ENCODE peak calls at places on chromosomes 12 and 14, in five cellular contexts. One of them, this sample, is unnamed.

GRCh38 chr12:50231346-50231745 is 52.0 kb downstream of the LIMA1 start:
- DNase-seq in gastrocnemius medialis: no peak
- DNase-seq in astrocyte: no peak
- DNase-seq in thyroid gland: no peak
- DNase-seq in kidney epithelial cell: no peak
- DNase-seq in this sample: no peak

GRCh38 chr12:67630373-67631088 is 18.0 kb upstream of the DYRK2 start:
- DNase-seq in gastrocnemius medialis: peak; percentile 15
- DNase-seq in astrocyte: no peak
- DNase-seq in thyroid gland: peak; percentile 20
- DNase-seq in kidney epithelial cell: peak; percentile 34
- DNase-seq in this sample: no peak

GRCh38 chr12:95796225-95796981 is 5.8 kb upstream of the NTN4 start:
- DNase-seq in gastrocnemius medialis: no peak
- DNase-seq in astrocyte: no peak
- DNase-seq in thyroid gland: no peak
- DNase-seq in kidney epithelial cell: no peak
- DNase-seq in this sample: no peak

GRCh38 chr12:86134571-86134970 is 121.6 kb downstream of the MGAT4C start:
- DNase-seq in gastrocnemius medialis: no peak
- DNase-seq in astrocyte: peak; percentile 51
- DNase-seq in thyroid gland: no peak
- DNase-seq in kidney epithelial cell: no peak
- DNase-seq in this sample: no peak

GRCh38 chr12:94207467-94208432 is 59.4 kb downstream of the PLXNC1 start:
- DNase-seq in gastrocnemius medialis: no peak
- DNase-seq in astrocyte: no peak
- DNase-seq in thyroid gland: no peak
- DNase-seq in kidney epithelial cell: no peak
- DNase-seq in this sample: no peak

GRCh38 chr12:76943004-76943403 is 64.2 kb upstream of the CSRP2 start:
- DNase-seq in gastrocnemius medialis: no peak
- DNase-seq in astrocyte: no peak
- DNase-seq in thyroid gland: no peak
- DNase-seq in kidney epithelial cell: no peak
- DNase-seq in this sample: no peak

GRCh38 chr12:24929953-24930352 is 18.9 kb downstream of the BCAT1 start:
- DNase-seq in gastrocnemius medialis: no peak
- DNase-seq in astrocyte: no peak
- DNase-seq in thyroid gland: no peak
- DNase-seq in kidney epithelial cell: no peak
- DNase-seq in this sample: no peak

GRCh38 chr14:20803221-20803620 is 577 bp upstream of the RNASE1 start:
- DNase-seq in gastrocnemius medialis: no peak
- DNase-seq in astrocyte: no peak
- DNase-seq in thyroid gland: no peak
- DNase-seq in kidney epithelial cell: no peak
- DNase-seq in this sample: no peak

GRCh38 chr12:106506691-106507090 is 76.1 kb upstream of the RFX4 start:
- DNase-seq in gastrocnemius medialis: no peak
- DNase-seq in astrocyte: no peak
- DNase-seq in thyroid gland: no peak
- DNase-seq in kidney epithelial cell: no peak
- DNase-seq in this sample: no peak

GRCh38 chr12:106309671-106310313 is 7.3 kb downstream of the TCP11L2 start:
- DNase-seq in gastrocnemius medialis: peak; percentile 74
- DNase-seq in astrocyte: peak; percentile 92
- DNase-seq in thyroid gland: no peak
- DNase-seq in kidney epithelial cell: peak; percentile 91
- DNase-seq in this sample: peak; percentile 75

GRCh38 chr14:87799400-87799799 is 193.6 kb downstream of the GALC start:
- DNase-seq in gastrocnemius medialis: no peak
- DNase-seq in astrocyte: no peak
- DNase-seq in thyroid gland: no peak
- DNase-seq in kidney epithelial cell: no peak
- DNase-seq in this sample: no peak

GRCh38 chr12:22100952-22101748 is 55.1 kb downstream of the CMAS start:
- DNase-seq in gastrocnemius medialis: no peak
- DNase-seq in astrocyte: peak; percentile 47
- DNase-seq in thyroid gland: no peak
- DNase-seq in kidney epithelial cell: peak; percentile 9
- DNase-seq in this sample: no peak

GRCh38 chr14:35949933-35950332 is 123.8 kb downstream of the BRMS1L start:
- DNase-seq in gastrocnemius medialis: no peak
- DNase-seq in astrocyte: peak; percentile 4
- DNase-seq in thyroid gland: no peak
- DNase-seq in kidney epithelial cell: no peak
- DNase-seq in this sample: peak; percentile 44

GRCh38 chr12:108468149-108468968 is 46.7 kb upstream of the FICD start:
- DNase-seq in gastrocnemius medialis: no peak
- DNase-seq in astrocyte: peak; percentile 10
- DNase-seq in thyroid gland: no peak
- DNase-seq in kidney epithelial cell: no peak
- DNase-seq in this sample: peak; percentile 1

GRCh38 chr14:62158779-62159178 is 396.6 kb downstream of the SNAPC1 start:
- DNase-seq in gastrocnemius medialis: no peak
- DNase-seq in astrocyte: no peak
- DNase-seq in thyroid gland: no peak
- DNase-seq in kidney epithelial cell: no peak
- DNase-seq in this sample: no peak

GRCh38 chr12:17527021-17527420 is 563.0 kb downstream of the RERGL start:
- DNase-seq in gastrocnemius medialis: no peak
- DNase-seq in astrocyte: no peak
- DNase-seq in thyroid gland: no peak
- DNase-seq in kidney epithelial cell: no peak
- DNase-seq in this sample: no peak

GRCh38 chr12:121495746-121496145 is 85.1 kb downstream of the KDM2B start:
- DNase-seq in gastrocnemius medialis: no peak
- DNase-seq in astrocyte: no peak
- DNase-seq in thyroid gland: no peak
- DNase-seq in kidney epithelial cell: no peak
- DNase-seq in this sample: no peak

GRCh38 chr12:52741378-52742195 is 35.6 kb downstream of the KRT76 start:
- DNase-seq in gastrocnemius medialis: no peak
- DNase-seq in astrocyte: peak; percentile 29
- DNase-seq in thyroid gland: peak; percentile 50
- DNase-seq in kidney epithelial cell: peak; percentile 7
- DNase-seq in this sample: no peak

GRCh38 chr12:1936406-1937320 is 18.2 kb upstream of the CACNA2D4 start:
- DNase-seq in gastrocnemius medialis: peak; percentile 68
- DNase-seq in astrocyte: peak; percentile 81
- DNase-seq in thyroid gland: peak; percentile 92
- DNase-seq in kidney epithelial cell: peak; percentile 14
- DNase-seq in this sample: peak; percentile 96

GRCh38 chr12:119225454-119225853 is 46.7 kb downstream of the HSPB8 start:
- DNase-seq in gastrocnemius medialis: no peak
- DNase-seq in astrocyte: no peak
- DNase-seq in thyroid gland: no peak
- DNase-seq in kidney epithelial cell: no peak
- DNase-seq in this sample: no peak

GRCh38 chr14:95281560-95282176 is 38.0 kb downstream of the CLMN start:
- DNase-seq in gastrocnemius medialis: no peak
- DNase-seq in astrocyte: no peak
- DNase-seq in thyroid gland: no peak
- DNase-seq in kidney epithelial cell: no peak
- DNase-seq in this sample: no peak

GRCh38 chr14:81164167-81164774 is 56.5 kb downstream of the GTF2A1 start:
- DNase-seq in gastrocnemius medialis: peak; percentile 40
- DNase-seq in astrocyte: peak; percentile 64
- DNase-seq in thyroid gland: peak; percentile 94
- DNase-seq in kidney epithelial cell: peak; percentile 90
- DNase-seq in this sample: peak; percentile 72

GRCh38 chr14:83173687-83174086 is 1640.0 kb upstream of the SEL1L start:
- DNase-seq in gastrocnemius medialis: no peak
- DNase-seq in astrocyte: no peak
- DNase-seq in thyroid gland: no peak
- DNase-seq in kidney epithelial cell: no peak
- DNase-seq in this sample: no peak

GRCh38 chr14:61662437-61663311 is 32.6 kb upstream of the HIF1A start:
- DNase-seq in gastrocnemius medialis: no peak
- DNase-seq in astrocyte: peak; percentile 81
- DNase-seq in thyroid gland: peak; percentile 31
- DNase-seq in kidney epithelial cell: peak; percentile 86
- DNase-seq in this sample: no peak

GRCh38 chr14:63605041-63605532 is 36.6 kb downstream of the WDR89 start:
- DNase-seq in gastrocnemius medialis: no peak
- DNase-seq in astrocyte: no peak
- DNase-seq in thyroid gland: no peak
- DNase-seq in kidney epithelial cell: no peak
- DNase-seq in this sample: no peak

GRCh38 chr12:66149702-66150398 is 19.3 kb upstream of the LLPH start:
- DNase-seq in gastrocnemius medialis: peak; percentile 35
- DNase-seq in astrocyte: no peak
- DNase-seq in thyroid gland: no peak
- DNase-seq in kidney epithelial cell: no peak
- DNase-seq in this sample: no peak

GRCh38 chr12:95408201-95408600 is 65.8 kb upstream of the METAP2 start:
- DNase-seq in gastrocnemius medialis: no peak
- DNase-seq in astrocyte: no peak
- DNase-seq in thyroid gland: no peak
- DNase-seq in kidney epithelial cell: no peak
- DNase-seq in this sample: no peak

DNA sequence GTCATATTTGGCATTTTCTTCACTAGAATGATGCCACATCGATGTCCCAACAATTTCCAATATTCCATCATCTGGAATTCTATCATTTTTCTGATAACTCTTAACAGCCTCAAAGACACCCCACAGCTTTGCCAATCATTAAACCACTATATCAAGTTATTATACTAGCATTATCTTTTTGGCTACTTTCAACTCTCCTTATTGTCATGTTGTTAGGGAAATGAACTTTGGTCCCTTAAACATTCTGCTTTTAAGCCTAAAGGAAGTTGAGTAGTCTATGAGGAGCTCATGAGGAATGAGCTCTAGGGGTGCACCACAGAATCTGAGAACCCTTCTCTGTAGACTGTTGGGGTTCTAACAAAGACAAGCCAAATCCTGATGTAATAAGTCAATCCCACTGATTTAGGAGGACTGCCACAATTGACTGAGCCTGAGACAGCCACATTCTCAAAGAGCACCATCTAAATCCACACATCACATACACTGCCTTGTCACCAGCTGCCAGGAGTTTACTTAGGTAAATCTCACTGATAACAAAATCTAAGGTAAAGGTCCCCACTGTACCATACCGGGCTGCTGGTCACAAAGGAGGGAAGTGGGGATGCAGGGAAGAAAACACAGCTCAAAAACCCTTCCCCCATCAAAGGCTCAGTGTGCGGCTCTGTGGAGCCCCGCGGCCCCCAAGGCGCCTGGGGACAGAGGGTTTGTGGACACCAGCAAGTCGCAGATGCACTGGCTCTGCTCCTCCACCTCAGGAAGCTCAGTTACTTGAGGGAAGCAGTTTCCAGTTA is 58.2 kb downstream of the SETD3 start:
- DNase-seq in gastrocnemius medialis: no peak
- DNase-seq in astrocyte: no peak
- DNase-seq in thyroid gland: no peak
- DNase-seq in kidney epithelial cell: no peak
- DNase-seq in this sample: no peak
- H3K4me3 ChIP-seq in gastrocnemius medialis: no peak overlapping the region
- H3K4me3 ChIP-seq in astrocyte: no peak overlapping the region
- H3K4me3 ChIP-seq in thyroid gland: no peak overlapping the region
- H3K4me3 ChIP-seq in kidney epithelial cell: no peak overlapping the region
- H3K4me3 ChIP-seq in this sample: no peak overlapping the region

GRCh38 chr12:62933220-62933870 is 1.6 kb downstream of the PPM1H start:
- DNase-seq in gastrocnemius medialis: no peak
- DNase-seq in astrocyte: no peak
- DNase-seq in thyroid gland: peak; percentile 41
- DNase-seq in kidney epithelial cell: no peak
- DNase-seq in this sample: no peak

GRCh38 chr12:62933871-62934798 is 815 bp downstream of the PPM1H start:
- DNase-seq in gastrocnemius medialis: no peak
- DNase-seq in astrocyte: peak; percentile 8
- DNase-seq in thyroid gland: peak; percentile 38
- DNase-seq in kidney epithelial cell: no peak
- DNase-seq in this sample: no peak

GRCh38 chr12:62930546-62931425 is 4.2 kb downstream of the PPM1H start:
- DNase-seq in gastrocnemius medialis: no peak
- DNase-seq in astrocyte: no peak
- DNase-seq in thyroid gland: no peak
- DNase-seq in kidney epithelial cell: no peak
- DNase-seq in this sample: no peak

GRCh38 chr12:62931481-62931880 is 3.5 kb downstream of the PPM1H start:
- DNase-seq in gastrocnemius medialis: no peak
- DNase-seq in astrocyte: no peak
- DNase-seq in thyroid gland: no peak
- DNase-seq in kidney epithelial cell: no peak
- DNase-seq in this sample: no peak

GRCh38 chr12:62934799-62935674 is at the start of gene PPM1H:
- DNase-seq in gastrocnemius medialis: peak; percentile 50
- DNase-seq in astrocyte: peak; percentile 12
- DNase-seq in thyroid gland: peak; percentile 91
- DNase-seq in kidney epithelial cell: no peak
- DNase-seq in this sample: no peak
- TF ChIP-seq CTCF in gastrocnemius medialis: peak; percentile 59
- TF ChIP-seq CTCF in astrocyte: peak; percentile 4
- TF ChIP-seq CTCF in thyroid gland: peak; percentile 38
- TF ChIP-seq CTCF in kidney epithelial cell: peak; percentile 67
- TF ChIP-seq CTCF in this sample: peak; percentile 50

DNA sequence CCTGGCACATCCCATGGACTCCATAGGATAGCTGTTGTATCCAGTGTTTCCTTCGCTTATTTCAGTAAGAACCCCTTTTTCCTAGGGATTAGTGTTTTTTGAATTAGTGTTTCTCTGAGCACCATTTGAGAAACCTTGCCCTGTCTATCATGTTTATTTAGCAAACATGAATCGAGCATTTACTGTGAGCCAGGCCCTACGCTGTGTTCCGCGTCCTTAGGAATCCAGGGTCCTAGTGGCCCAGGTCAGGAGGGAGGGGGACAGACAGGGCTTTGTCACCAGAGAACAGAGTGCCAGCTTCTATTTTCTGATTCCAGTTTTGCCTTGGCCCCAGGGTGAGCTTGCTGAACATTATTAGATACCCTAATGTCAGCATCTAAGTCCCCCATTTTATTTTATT is 2.5 kb downstream of the TEAD4 start:
- DNase-seq in gastrocnemius medialis: no peak
- DNase-seq in astrocyte: no peak
- DNase-seq in thyroid gland: no peak
- DNase-seq in kidney epithelial cell: no peak
- DNase-seq in this sample: no peak
- H3K4me3 ChIP-seq in gastrocnemius medialis: peak overlapping the region; percentile 61
- H3K4me3 ChIP-seq in astrocyte: peak overlapping the region; percentile 68
- H3K4me3 ChIP-seq in thyroid gland: no peak overlapping the region
- H3K4me3 ChIP-seq in kidney epithelial cell: no peak overlapping the region
- H3K4me3 ChIP-seq in this sample: no peak overlapping the region

GRCh38 chr12:111322336-111323250 is 46.3 kb downstream of the PHETA1 start:
- DNase-seq in gastrocnemius medialis: no peak
- DNase-seq in astrocyte: peak; percentile 12
- DNase-seq in thyroid gland: peak; percentile 26
- DNase-seq in kidney epithelial cell: no peak
- DNase-seq in this sample: no peak

GRCh38 chr12:111328138-111328537 is 40.8 kb downstream of the PHETA1 start:
- DNase-seq in gastrocnemius medialis: no peak
- DNase-seq in astrocyte: no peak
- DNase-seq in thyroid gland: no peak
- DNase-seq in kidney epithelial cell: no peak
- DNase-seq in this sample: no peak

GRCh38 chr12:111330800-111331752 is 37.8 kb downstream of the PHETA1 start:
- DNase-seq in gastrocnemius medialis: no peak
- DNase-seq in astrocyte: peak; percentile 29
- DNase-seq in thyroid gland: no peak
- DNase-seq in kidney epithelial cell: peak; percentile 14
- DNase-seq in this sample: no peak

GRCh38 chr12:111327474-111327873 is 41.4 kb downstream of the PHETA1 start:
- DNase-seq in gastrocnemius medialis: no peak
- DNase-seq in astrocyte: no peak
- DNase-seq in thyroid gland: no peak
- DNase-seq in kidney epithelial cell: no peak
- DNase-seq in this sample: no peak
- TF ChIP-seq CTCF in gastrocnemius medialis: no peak
- TF ChIP-seq CTCF in astrocyte: no peak
- TF ChIP-seq CTCF in thyroid gland: no peak
- TF ChIP-seq CTCF in kidney epithelial cell: no peak
- TF ChIP-seq CTCF in this sample: no peak